ENCODE peak calls at places on chromosomes 3 and 15, in six cellular contexts. B is fibroblast of mammary gland, V is mucosa of descending colon, N is SJSA1, I is upper lobe of left lung, U is dorsolateral prefrontal cortex. Z is an unnamed sample.

GRCh38 chr15:68599560-68600071 is 20.8 kb downstream of the CORO2B start:
- DNase-seq in N (no peak), I (no peak), V (no peak), B (peak), U (no peak), Z (no peak)

GRCh38 chr3:138213373-138214085 is 26.4 kb downstream of the ARMC8 start:
- DNase-seq in B (no peak), U (no peak), N (no peak), I (no peak), V (no peak), Z (no peak)

GRCh38 chr3:13002398-13003124 is 70.7 kb downstream of the IQSEC1 start:
- DNase-seq in V (no peak), B (no peak), U (no peak), I (no peak), N (no peak), Z (no peak)

GRCh38 chr3:153073636-153074035 is 88.4 kb upstream of the RAP2B start:
- DNase-seq in N (no peak), V (no peak), I (no peak), B (no peak), U (no peak), Z (no peak)

GRCh38 chr15:39530446-39531342 is 50.2 kb upstream of the THBS1 start:
- DNase-seq in N (no peak), B (no peak), V (no peak), I (no peak), U (no peak), Z (no peak)

GRCh38 chr15:94282269-94283250 is 51.2 kb downstream of the MCTP2 start:
- DNase-seq in B (peak), U (no peak), I (no peak), V (no peak), N (no peak), Z (no peak)

GRCh38 chr3:151305081-151305777 is 11.4 kb downstream of the GPR87 start:
- DNase-seq in B (peak), U (peak), V (peak), N (peak), I (peak), Z (no peak)

GRCh38 chr15:66805207-66805975 is 103.4 kb downstream of the SMAD6 start:
- DNase-seq in B (peak), V (no peak), N (no peak), U (no peak), I (peak), Z (no peak)

GRCh38 chr3:123329636-123330340 is 119.1 kb downstream of the ADCY5 start:
- DNase-seq in B (no peak), U (no peak), N (no peak), V (no peak), I (no peak), Z (no peak)

GRCh38 chr3:126083511-126083912 is 412 bp downstream of the SLC41A3 start:
- DNase-seq in B (peak), I (peak), V (no peak), U (no peak), N (no peak), Z (no peak)

GRCh38 chr15:59436774-59437472 is 1.1 kb upstream of the FAM81A start:
- DNase-seq in V (no peak), I (no peak), B (no peak), N (no peak), U (no peak), Z (peak)
- H3K4me3 ChIP-seq in V (no peak), I (peak), B (peak), N (no peak), U (peak), Z (peak)

GRCh38 chr15:77565516-77565915 is 67.2 kb downstream of the LINGO1 start:
- DNase-seq in U (no peak), B (no peak), N (no peak), I (no peak), V (no peak), Z (no peak)

GRCh38 chr15:77567202-77567601 is 65.5 kb downstream of the LINGO1 start:
- DNase-seq in N (no peak), V (no peak), B (no peak), I (no peak), U (no peak), Z (no peak)

GRCh38 chr15:77566092-77566491 is 66.6 kb downstream of the LINGO1 start:
- DNase-seq in B (no peak), V (no peak), I (no peak), U (no peak), N (no peak), Z (no peak)

GRCh38 chr15:77564933-77565332 is 67.8 kb downstream of the LINGO1 start:
- DNase-seq in N (no peak), I (no peak), V (no peak), U (no peak), B (no peak), Z (no peak)

DNA sequence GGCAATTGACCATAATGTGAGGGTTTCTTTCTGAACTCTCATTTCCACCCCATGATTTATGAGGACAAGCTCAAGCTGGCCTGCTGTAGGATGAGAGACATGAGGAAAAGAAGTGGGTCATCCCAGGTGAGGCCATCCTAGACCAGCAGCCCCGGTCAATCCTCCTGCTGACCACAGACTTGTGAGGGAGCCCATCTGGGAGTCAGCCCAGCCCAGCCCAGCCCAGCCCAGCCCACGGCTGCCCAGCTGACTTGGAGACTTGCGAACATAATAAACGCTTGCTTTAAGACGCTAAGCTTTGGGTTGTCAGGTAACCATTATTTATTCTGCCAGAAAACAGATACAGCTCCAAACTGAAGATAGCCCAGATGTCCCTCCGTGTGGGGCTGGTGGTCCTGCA is 68.9 kb downstream of the LINGO1 start:
- DNase-seq in I (no peak), N (no peak), U (no peak), V (no peak), B (no peak), Z (no peak)
- H3K4me3 ChIP-seq in I (no peak), N (no peak), U (no peak), V (no peak), B (no peak), Z (no peak)

DNA sequence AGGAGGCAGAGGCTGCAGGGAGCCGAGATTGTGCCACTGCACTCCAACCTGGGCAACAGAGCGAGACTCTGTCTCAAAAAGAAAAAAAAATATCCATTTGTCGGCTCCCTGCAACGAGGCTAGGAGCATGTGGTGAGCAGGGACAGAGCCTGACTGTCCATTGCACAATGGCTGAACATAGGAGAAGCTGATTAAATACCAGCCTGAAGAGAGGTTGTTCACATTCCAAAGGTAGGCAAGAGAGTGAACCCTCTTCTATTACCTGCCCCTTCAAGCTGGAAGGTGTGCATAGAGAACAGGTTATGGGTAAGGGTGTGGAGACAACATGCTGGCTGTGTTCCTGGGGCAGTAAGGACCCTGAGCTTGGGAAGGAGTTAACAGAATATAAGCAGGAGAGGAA is 78.7 kb downstream of the DAPK2 start:
- DNase-seq in N (no peak), B (no peak), U (no peak), V (no peak), I (peak), Z (no peak)
- H3K4me3 ChIP-seq in N (no peak), B (no peak), U (no peak), V (no peak), I (no peak), Z (no peak)

DNA sequence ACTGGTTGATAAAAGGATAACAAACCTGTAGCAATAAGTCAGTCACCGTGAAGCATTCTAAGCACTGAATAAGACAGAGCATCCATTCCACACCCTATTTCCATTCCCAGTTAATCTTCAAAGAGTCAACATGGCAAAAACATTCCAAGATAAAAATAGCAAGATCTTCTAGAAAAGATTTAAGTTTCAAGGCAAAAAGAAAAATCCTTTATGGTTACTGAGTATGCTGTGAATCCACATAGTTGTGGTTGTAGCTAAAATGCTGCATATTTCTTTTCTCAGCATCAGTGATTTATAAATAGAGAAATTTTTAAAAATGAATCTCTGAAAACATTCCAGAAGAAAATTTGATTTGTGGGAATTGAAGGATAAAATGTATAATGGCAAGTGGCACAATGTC is 21.1 kb downstream of the GAP43 start:
- DNase-seq in V (no peak), U (no peak), N (no peak), I (no peak), B (no peak), Z (no peak)
- H3K4me3 ChIP-seq in V (no peak), U (no peak), N (no peak), I (no peak), B (no peak), Z (no peak)

GRCh38 chr15:45307230-45307924 is 55.3 kb downstream of the SLC28A2 start:
- DNase-seq in I (no peak), B (peak), N (no peak), V (no peak), U (no peak), Z (peak)
- H3K4me3 ChIP-seq in I (no peak), B (no peak), N (no peak), V (no peak), U (peak), Z (peak)

DNA sequence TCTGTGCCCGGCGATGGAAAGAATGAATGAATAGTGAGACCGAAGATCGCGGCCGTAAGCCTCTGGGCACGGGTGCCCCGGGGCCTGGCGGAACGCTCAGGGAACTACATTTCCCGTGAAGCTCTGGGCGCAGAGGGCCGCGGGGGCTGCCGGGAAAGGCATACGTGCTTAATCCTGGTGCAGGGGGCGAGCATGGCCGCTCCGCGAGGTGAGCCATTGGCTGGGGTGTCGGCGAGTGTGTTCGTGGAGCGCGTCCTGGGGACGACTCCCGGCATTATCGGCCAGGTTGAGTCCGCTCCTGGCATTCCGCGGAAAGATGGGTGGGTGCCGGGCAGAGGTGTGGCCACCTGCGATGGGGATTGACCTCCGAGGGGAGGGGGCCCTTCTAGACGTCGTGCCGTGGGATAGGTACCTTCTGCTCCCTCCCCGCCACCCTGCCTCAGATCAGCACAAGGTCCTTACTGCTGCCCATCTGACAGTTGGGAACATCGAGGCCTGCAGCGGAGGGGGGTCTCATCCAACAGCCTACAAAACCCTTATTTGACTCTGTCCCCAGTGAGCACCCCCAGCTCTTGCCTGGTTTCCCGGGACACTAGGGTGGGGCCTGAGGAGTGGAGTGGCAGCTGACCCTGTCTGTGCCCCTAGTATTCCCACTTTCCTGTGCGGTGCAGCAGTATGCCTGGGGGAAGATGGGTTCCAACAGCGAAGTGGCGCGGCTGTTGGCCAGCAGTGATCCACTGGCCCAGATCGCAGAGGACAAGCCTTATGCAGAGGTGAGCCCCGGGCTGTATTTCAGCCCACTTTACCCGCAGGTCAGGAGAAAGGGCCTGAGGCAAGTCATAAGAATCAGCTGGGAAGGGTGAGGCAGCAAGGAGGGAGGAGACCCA is at the start of gene MPI:
- DNase-seq in B (peak), N (peak), U (peak), V (peak), I (peak), Z (peak)
- H3K4me3 ChIP-seq in B (peak), N (peak), U (peak), V (peak), I (peak), Z (peak)

Z was measured in Jurkat, Clone E6-1.